ENCODE peak calls at places on chromosome 3, in four cellular contexts. I, C, Z and W are unnamed samples.
A peak's percentile ranks its signal among the peaks of the same experiment; 100 is the strongest.

GRCh38 chr3:17514597-17514996 is 227.8 kb downstream of the TBC1D5 start:
- DNase-seq in C (no peak), I (no peak), Z (peak; percentile 8), W (no peak)

GRCh38 chr3:133264920-133265319 is 134.9 kb upstream of the BFSP2 start:
- DNase-seq in Z (no peak), C (no peak), I (no peak), W (no peak)

GRCh38 chr3:141782386-141782932 is 19.3 kb downstream of the GRK7 start:
- DNase-seq in C (peak; percentile 14), Z (no peak), I (no peak), W (no peak)

GRCh38 chr3:157786216-157786615 is 283.0 kb upstream of the VEPH1 start:
- DNase-seq in C (no peak), Z (no peak), I (no peak), W (no peak)

GRCh38 chr3:42020681-42021307 is 58.9 kb upstream of the ULK4 start:
- DNase-seq in I (no peak), Z (no peak), C (peak; percentile 0), W (no peak)

GRCh38 chr3:4979401-4980228 is at the start of gene BHLHE40:
- DNase-seq in C (peak; percentile 53), Z (no peak), I (no peak), W (no peak)

GRCh38 chr3:129106320-129106719 is 15.3 kb downstream of the RAB43 start:
- DNase-seq in I (no peak), Z (no peak), C (peak; percentile 40), W (peak; percentile 74)

GRCh38 chr3:191246628-191247027 is 47.6 kb downstream of the OSTN start:
- DNase-seq in I (no peak), Z (no peak), C (peak; percentile 3), W (no peak)

GRCh38 chr3:56980798-56981390 is 79.6 kb upstream of the SPATA12 start:
- DNase-seq in Z (no peak), C (peak; percentile 32), I (no peak), W (no peak)

GRCh38 chr3:25547928-25548327 is 116.8 kb downstream of the TOP2B start:
- DNase-seq in Z (no peak), C (no peak), I (peak; percentile 2), W (no peak)

GRCh38 chr3:149442845-149443544 is 31.5 kb upstream of the TM4SF4 start:
- DNase-seq in C (peak; percentile 17), Z (no peak), I (no peak), W (no peak)

GRCh38 chr3:170751083-170751893 is 118.7 kb downstream of the RPL22L1 start:
- DNase-seq in I (no peak), Z (no peak), C (peak; percentile 26), W (no peak)